ENCODE peak calls at places on chromosomes 13 and 19, in six cellular contexts. F is stimulated activated CD8-positive, alpha-beta memory T cell treated with anti-CD3 and anti-CD28 coated beads, Interleukin-15, amount 100 ng/mL, for 1 hour; Z is A549; W is GM06990; C is GM04504; D is NCI-H1417. R is an unnamed sample.
A peak's percentile ranks its signal among the peaks of the same experiment; 100 is the strongest.

GRCh38 chr13:111472559-111473460 is 152.4 kb downstream of the TEX29 start:
- DNase-seq in F (no peak), Z (no peak), W (no peak), C (no peak), D (no peak), R (no peak)

GRCh38 chr19:8988204-8988603 is 22.0 kb downstream of the MUC16 start:
- DNase-seq in F (no peak), Z (peak; percentile 73), W (no peak), C (no peak), D (no peak), R (no peak)

GRCh38 chr13:45521292-45521691 is 56.6 kb downstream of the COG3 start:
- DNase-seq in F (no peak), Z (no peak), W (no peak), C (no peak), D (no peak), R (no peak)

GRCh38 chr19:29143183-29143582 is 69.8 kb downstream of the UQCRFS1 start:
- DNase-seq in F (no peak), Z (no peak), W (no peak), C (no peak), D (no peak), R (no peak)

GRCh38 chr13:34334984-34335661 is 517.2 kb downstream of the RFC3 start:
- DNase-seq in F (no peak), Z (no peak), W (no peak), C (no peak), D (no peak), R (no peak)

GRCh38 chr19:51127755-51128154 is 3.0 kb downstream of the SIGLEC9 start:
- DNase-seq in F (no peak), Z (no peak), W (no peak), C (no peak), D (no peak), R (no peak)

GRCh38 chr19:15448778-15449619 is 757 bp downstream of the WIZ start:
- DNase-seq in F (no peak), Z (peak; percentile 52), W (peak; percentile 38), C (no peak), D (peak; percentile 32), R (no peak)

GRCh38 chr13:97944396-97945029 is 9.0 kb upstream of the IPO5 start:
- DNase-seq in F (no peak), Z (no peak), W (no peak), C (no peak), D (peak; percentile 31), R (no peak)

GRCh38 chr19:11169896-11170678 is 14.5 kb upstream of the SPC24 start:
- DNase-seq in F (no peak), Z (no peak), W (no peak), C (no peak), D (no peak), R (no peak)

GRCh38 chr13:25902946-25903345 is 148.9 kb downstream of the SHISA2 start:
- DNase-seq in F (no peak), Z (no peak), W (peak; percentile 65), C (no peak), D (no peak), R (no peak)

GRCh38 chr13:93450226-93450625 is 223.6 kb downstream of the GPC6 start:
- DNase-seq in F (no peak), Z (no peak), W (no peak), C (peak; percentile 19), D (no peak), R (no peak)

R was measured in omental fat pad.